ENCODE peak calls at places on chromosomes 11 and 22, in seven cellular contexts. Q is NCI-H1417; Z is BE2C; L is epithelial cell of proximal tubule; R is epithelial cell of prostate; K is COR-L47; O is stimulated activated CD4-positive, alpha-beta T cell treated with anti-CD3 and anti-CD28 coated beads, Interleukin-15, amount 100 ng/mL, for 1 hour. W is an unnamed sample.

GRCh38 chr11:94127632-94128031 is 1.0 kb upstream of the PANX1 start:
- DNase-seq in Q (no peak), Z (no peak), L (no peak), R (no peak), K (no peak), O (no peak), W (no peak)

GRCh38 chr11:75013051-75013450 is 24.3 kb downstream of the NEU3 start:
- DNase-seq in Q (no peak), Z (no peak), L (no peak), R (no peak), K (no peak), O (no peak), W (no peak)

GRCh38 chr22:35638408-35638807 is 9.8 kb upstream of the APOL6 start:
- DNase-seq in Q (no peak), Z (peak), L (no peak), R (no peak), K (no peak), O (no peak), W (no peak)

GRCh38 chr11:104836711-104837110 is 61.5 kb downstream of the CASP12 start:
- DNase-seq in Q (no peak), Z (no peak), L (no peak), R (no peak), K (no peak), O (no peak), W (no peak)

GRCh38 chr11:86211619-86212018 is 32.9 kb upstream of the EED start:
- DNase-seq in Q (no peak), Z (no peak), L (no peak), R (no peak), K (peak), O (no peak), W (peak)

GRCh38 chr22:16603448-16603768 is 10.8 kb upstream of the CCT8L2 start:
- DNase-seq in Q (no peak), Z (no peak), L (no peak), R (no peak), K (no peak), O (no peak), W (no peak)

GRCh38 chr11:126390418-126390817 is 34.9 kb downstream of the ST3GAL4 start:
- DNase-seq in Q (no peak), Z (no peak), L (no peak), R (no peak), K (no peak), O (no peak), W (no peak)

GRCh38 chr11:134503596-134503995 is 91.6 kb upstream of the B3GAT1 start:
- DNase-seq in Q (no peak), Z (no peak), L (no peak), R (no peak), K (no peak), O (no peak), W (no peak)

GRCh38 chr22:30307026-30307574 is 17.8 kb upstream of the CASTOR1 start:
- DNase-seq in Q (no peak), Z (no peak), L (no peak), R (no peak), K (no peak), O (no peak), W (no peak)

GRCh38 chr22:46528121-46528610 is 9.3 kb downstream of the CELSR1 start:
- DNase-seq in Q (no peak), Z (no peak), L (peak), R (no peak), K (no peak), O (no peak), W (no peak)

GRCh38 chr22:33920927-33921575 is 775 bp upstream of the LARGE1 start:
- DNase-seq in Q (peak), Z (peak), L (no peak), R (peak), K (peak), O (peak), W (peak)

GRCh38 chr11:120819003-120819402 is 204.9 kb upstream of the TBCEL start:
- DNase-seq in Q (peak), Z (no peak), L (no peak), R (no peak), K (no peak), O (no peak), W (no peak)